ENCODE peak calls at places on chromosomes 2 and 18, in ten cellular contexts. One of them, this sample, is unnamed.

GRCh38 chr2:79832540-79833234 is 319.8 kb downstream of the CTNNA2 start:
- DNase-seq in adrenal gland: no peak
- DNase-seq in GM12878: no peak
- DNase-seq in activated naive CD4-positive, alpha-beta T cell: no peak
- DNase-seq in astrocyte of the spinal cord: no peak
- DNase-seq in mesothelial cell of epicardium: no peak
- DNase-seq in OCI-LY7: no peak
- DNase-seq in activated CD4-positive, alpha-beta T cell treated with anti-CD3 and anti-CD28 coated beads, Interleukin-2, amount 50 U/mL, for 1 hour: no peak
- DNase-seq in GDM1: no peak
- DNase-seq in tibial artery: no peak
- DNase-seq in this sample: no peak

GRCh38 chr2:70104231-70105111 is 17.2 kb downstream of the PCBP1 start:
- DNase-seq in activated naive CD4-positive, alpha-beta T cell: no peak
- DNase-seq in astrocyte of the spinal cord: peak; percentile 71
- DNase-seq in tibial artery: peak; percentile 60
- DNase-seq in adrenal gland: no peak
- DNase-seq in mesothelial cell of epicardium: peak; percentile 80
- DNase-seq in GDM1: no peak
- DNase-seq in OCI-LY7: peak; percentile 83
- DNase-seq in GM12878: no peak
- DNase-seq in activated CD4-positive, alpha-beta T cell treated with anti-CD3 and anti-CD28 coated beads, Interleukin-2, amount 50 U/mL, for 1 hour: peak; percentile 23
- DNase-seq in this sample: peak; percentile 83

GRCh38 chr2:1705557-1706076 is 38.7 kb downstream of the PXDN start:
- DNase-seq in GM12878: no peak
- DNase-seq in GDM1: no peak
- DNase-seq in tibial artery: no peak
- DNase-seq in astrocyte of the spinal cord: no peak
- DNase-seq in mesothelial cell of epicardium: no peak
- DNase-seq in activated CD4-positive, alpha-beta T cell treated with anti-CD3 and anti-CD28 coated beads, Interleukin-2, amount 50 U/mL, for 1 hour: no peak
- DNase-seq in activated naive CD4-positive, alpha-beta T cell: no peak
- DNase-seq in adrenal gland: no peak
- DNase-seq in OCI-LY7: no peak
- DNase-seq in this sample: no peak

GRCh38 chr2:110716959-110717645 is 15.3 kb upstream of the ACOXL start:
- DNase-seq in activated CD4-positive, alpha-beta T cell treated with anti-CD3 and anti-CD28 coated beads, Interleukin-2, amount 50 U/mL, for 1 hour: no peak
- DNase-seq in activated naive CD4-positive, alpha-beta T cell: no peak
- DNase-seq in GM12878: no peak
- DNase-seq in GDM1: no peak
- DNase-seq in tibial artery: no peak
- DNase-seq in OCI-LY7: no peak
- DNase-seq in adrenal gland: peak; percentile 83
- DNase-seq in mesothelial cell of epicardium: no peak
- DNase-seq in astrocyte of the spinal cord: no peak
- DNase-seq in this sample: peak; percentile 45

GRCh38 chr2:64770781-64771334 is 117.1 kb upstream of the SERTAD2 start:
- DNase-seq in GM12878: no peak
- DNase-seq in tibial artery: no peak
- DNase-seq in mesothelial cell of epicardium: no peak
- DNase-seq in GDM1: no peak
- DNase-seq in adrenal gland: peak; percentile 88
- DNase-seq in activated CD4-positive, alpha-beta T cell treated with anti-CD3 and anti-CD28 coated beads, Interleukin-2, amount 50 U/mL, for 1 hour: no peak
- DNase-seq in activated naive CD4-positive, alpha-beta T cell: no peak
- DNase-seq in OCI-LY7: no peak
- DNase-seq in astrocyte of the spinal cord: peak; percentile 90
- DNase-seq in this sample: no peak

GRCh38 chr18:76750886-76751537 is 71.3 kb upstream of the ZNF236 start:
- DNase-seq in adrenal gland: no peak
- DNase-seq in GM12878: no peak
- DNase-seq in OCI-LY7: no peak
- DNase-seq in astrocyte of the spinal cord: no peak
- DNase-seq in tibial artery: no peak
- DNase-seq in mesothelial cell of epicardium: no peak
- DNase-seq in activated naive CD4-positive, alpha-beta T cell: no peak
- DNase-seq in GDM1: no peak
- DNase-seq in activated CD4-positive, alpha-beta T cell treated with anti-CD3 and anti-CD28 coated beads, Interleukin-2, amount 50 U/mL, for 1 hour: no peak
- DNase-seq in this sample: no peak

GRCh38 chr2:195307751-195308150 is 349.3 kb upstream of the SLC39A10 start:
- DNase-seq in activated naive CD4-positive, alpha-beta T cell: no peak
- DNase-seq in OCI-LY7: no peak
- DNase-seq in GM12878: no peak
- DNase-seq in GDM1: no peak
- DNase-seq in mesothelial cell of epicardium: no peak
- DNase-seq in adrenal gland: no peak
- DNase-seq in astrocyte of the spinal cord: no peak
- DNase-seq in tibial artery: no peak
- DNase-seq in activated CD4-positive, alpha-beta T cell treated with anti-CD3 and anti-CD28 coated beads, Interleukin-2, amount 50 U/mL, for 1 hour: no peak
- DNase-seq in this sample: no peak

GRCh38 chr18:57146956-57147636 is at the start of gene BOD1L2:
- DNase-seq in adrenal gland: no peak
- DNase-seq in GDM1: no peak
- DNase-seq in activated naive CD4-positive, alpha-beta T cell: no peak
- DNase-seq in OCI-LY7: no peak
- DNase-seq in tibial artery: no peak
- DNase-seq in activated CD4-positive, alpha-beta T cell treated with anti-CD3 and anti-CD28 coated beads, Interleukin-2, amount 50 U/mL, for 1 hour: no peak
- DNase-seq in mesothelial cell of epicardium: no peak
- DNase-seq in astrocyte of the spinal cord: no peak
- DNase-seq in GM12878: no peak
- DNase-seq in this sample: no peak

GRCh38 chr18:42032447-42032846 is 77.4 kb downstream of the PIK3C3 start:
- DNase-seq in tibial artery: no peak
- DNase-seq in activated CD4-positive, alpha-beta T cell treated with anti-CD3 and anti-CD28 coated beads, Interleukin-2, amount 50 U/mL, for 1 hour: no peak
- DNase-seq in activated naive CD4-positive, alpha-beta T cell: no peak
- DNase-seq in OCI-LY7: no peak
- DNase-seq in GM12878: no peak
- DNase-seq in mesothelial cell of epicardium: no peak
- DNase-seq in adrenal gland: no peak
- DNase-seq in GDM1: no peak
- DNase-seq in astrocyte of the spinal cord: no peak
- DNase-seq in this sample: peak; percentile 5

GRCh38 chr2:209472871-209473270 is 49.0 kb downstream of the MAP2 start:
- DNase-seq in adrenal gland: no peak
- DNase-seq in OCI-LY7: no peak
- DNase-seq in mesothelial cell of epicardium: no peak
- DNase-seq in tibial artery: no peak
- DNase-seq in GDM1: no peak
- DNase-seq in astrocyte of the spinal cord: no peak
- DNase-seq in activated naive CD4-positive, alpha-beta T cell: no peak
- DNase-seq in GM12878: no peak
- DNase-seq in activated CD4-positive, alpha-beta T cell treated with anti-CD3 and anti-CD28 coated beads, Interleukin-2, amount 50 U/mL, for 1 hour: no peak
- DNase-seq in this sample: no peak

GRCh38 chr2:64797881-64798590 is 144.3 kb upstream of the SERTAD2 start:
- DNase-seq in mesothelial cell of epicardium: no peak
- DNase-seq in activated CD4-positive, alpha-beta T cell treated with anti-CD3 and anti-CD28 coated beads, Interleukin-2, amount 50 U/mL, for 1 hour: no peak
- DNase-seq in OCI-LY7: no peak
- DNase-seq in activated naive CD4-positive, alpha-beta T cell: no peak
- DNase-seq in tibial artery: no peak
- DNase-seq in GDM1: no peak
- DNase-seq in GM12878: no peak
- DNase-seq in astrocyte of the spinal cord: peak; percentile 86
- DNase-seq in adrenal gland: no peak
- DNase-seq in this sample: no peak

GRCh38 chr2:173793649-173794565 is 171.3 kb downstream of the SP3 start:
- DNase-seq in mesothelial cell of epicardium: no peak
- DNase-seq in OCI-LY7: no peak
- DNase-seq in tibial artery: no peak
- DNase-seq in GM12878: no peak
- DNase-seq in activated CD4-positive, alpha-beta T cell treated with anti-CD3 and anti-CD28 coated beads, Interleukin-2, amount 50 U/mL, for 1 hour: no peak
- DNase-seq in astrocyte of the spinal cord: no peak
- DNase-seq in activated naive CD4-positive, alpha-beta T cell: no peak
- DNase-seq in GDM1: no peak
- DNase-seq in adrenal gland: no peak
- DNase-seq in this sample: peak; percentile 54

GRCh38 chr2:21800356-21800755 is 676.6 kb downstream of the TDRD15 start:
- DNase-seq in tibial artery: no peak
- DNase-seq in activated CD4-positive, alpha-beta T cell treated with anti-CD3 and anti-CD28 coated beads, Interleukin-2, amount 50 U/mL, for 1 hour: no peak
- DNase-seq in astrocyte of the spinal cord: no peak
- DNase-seq in GM12878: no peak
- DNase-seq in OCI-LY7: no peak
- DNase-seq in activated naive CD4-positive, alpha-beta T cell: no peak
- DNase-seq in GDM1: no peak
- DNase-seq in mesothelial cell of epicardium: no peak
- DNase-seq in adrenal gland: no peak
- DNase-seq in this sample: no peak

GRCh38 chr2:121382744-121383143 is 97.7 kb upstream of the TFCP2L1 start:
- DNase-seq in activated naive CD4-positive, alpha-beta T cell: no peak
- DNase-seq in tibial artery: no peak
- DNase-seq in GDM1: no peak
- DNase-seq in GM12878: no peak
- DNase-seq in astrocyte of the spinal cord: no peak
- DNase-seq in adrenal gland: no peak
- DNase-seq in activated CD4-positive, alpha-beta T cell treated with anti-CD3 and anti-CD28 coated beads, Interleukin-2, amount 50 U/mL, for 1 hour: no peak
- DNase-seq in mesothelial cell of epicardium: no peak
- DNase-seq in OCI-LY7: peak; percentile 2
- DNase-seq in this sample: no peak

GRCh38 chr18:77110936-77111335 is 21.6 kb downstream of the MBP start:
- DNase-seq in OCI-LY7: no peak
- DNase-seq in activated naive CD4-positive, alpha-beta T cell: no peak
- DNase-seq in mesothelial cell of epicardium: no peak
- DNase-seq in GM12878: no peak
- DNase-seq in astrocyte of the spinal cord: no peak
- DNase-seq in tibial artery: peak; percentile 52
- DNase-seq in activated CD4-positive, alpha-beta T cell treated with anti-CD3 and anti-CD28 coated beads, Interleukin-2, amount 50 U/mL, for 1 hour: no peak
- DNase-seq in adrenal gland: no peak
- DNase-seq in GDM1: no peak
- DNase-seq in this sample: no peak

GRCh38 chr2:7037340-7038333 is 120.4 kb downstream of the RNF144A start:
- DNase-seq in adrenal gland: peak; percentile 69
- DNase-seq in OCI-LY7: peak; percentile 79
- DNase-seq in activated CD4-positive, alpha-beta T cell treated with anti-CD3 and anti-CD28 coated beads, Interleukin-2, amount 50 U/mL, for 1 hour: peak; percentile 58
- DNase-seq in astrocyte of the spinal cord: peak; percentile 70
- DNase-seq in activated naive CD4-positive, alpha-beta T cell: peak; percentile 23
- DNase-seq in tibial artery: peak; percentile 88
- DNase-seq in mesothelial cell of epicardium: peak; percentile 70
- DNase-seq in GDM1: peak; percentile 56
- DNase-seq in GM12878: no peak
- DNase-seq in this sample: peak; percentile 44

GRCh38 chr2:192236136-192236535 is 41.4 kb upstream of the TMEFF2 start:
- DNase-seq in astrocyte of the spinal cord: peak; percentile 78
- DNase-seq in mesothelial cell of epicardium: no peak
- DNase-seq in tibial artery: no peak
- DNase-seq in GDM1: no peak
- DNase-seq in activated CD4-positive, alpha-beta T cell treated with anti-CD3 and anti-CD28 coated beads, Interleukin-2, amount 50 U/mL, for 1 hour: no peak
- DNase-seq in OCI-LY7: no peak
- DNase-seq in activated naive CD4-positive, alpha-beta T cell: no peak
- DNase-seq in adrenal gland: no peak
- DNase-seq in GM12878: no peak
- DNase-seq in this sample: no peak

GRCh38 chr2:55771612-55772011 is 78.0 kb upstream of the PNPT1 start:
- DNase-seq in tibial artery: no peak
- DNase-seq in activated CD4-positive, alpha-beta T cell treated with anti-CD3 and anti-CD28 coated beads, Interleukin-2, amount 50 U/mL, for 1 hour: no peak
- DNase-seq in astrocyte of the spinal cord: peak; percentile 67
- DNase-seq in GDM1: no peak
- DNase-seq in adrenal gland: no peak
- DNase-seq in OCI-LY7: no peak
- DNase-seq in activated naive CD4-positive, alpha-beta T cell: no peak
- DNase-seq in GM12878: no peak
- DNase-seq in mesothelial cell of epicardium: no peak
- DNase-seq in this sample: peak; percentile 37

GRCh38 chr2:172930871-172931255 is 144.8 kb upstream of the MAP3K20 start:
- DNase-seq in adrenal gland: no peak
- DNase-seq in GDM1: no peak
- DNase-seq in OCI-LY7: no peak
- DNase-seq in activated naive CD4-positive, alpha-beta T cell: no peak
- DNase-seq in astrocyte of the spinal cord: no peak
- DNase-seq in tibial artery: no peak
- DNase-seq in GM12878: no peak
- DNase-seq in mesothelial cell of epicardium: no peak
- DNase-seq in activated CD4-positive, alpha-beta T cell treated with anti-CD3 and anti-CD28 coated beads, Interleukin-2, amount 50 U/mL, for 1 hour: no peak
- DNase-seq in this sample: no peak

GRCh38 chr2:150495993-150496627 is 8.6 kb upstream of the RND3 start:
- DNase-seq in GM12878: no peak
- DNase-seq in activated CD4-positive, alpha-beta T cell treated with anti-CD3 and anti-CD28 coated beads, Interleukin-2, amount 50 U/mL, for 1 hour: no peak
- DNase-seq in activated naive CD4-positive, alpha-beta T cell: no peak
- DNase-seq in tibial artery: no peak
- DNase-seq in astrocyte of the spinal cord: peak; percentile 95
- DNase-seq in GDM1: no peak
- DNase-seq in OCI-LY7: no peak
- DNase-seq in mesothelial cell of epicardium: no peak
- DNase-seq in adrenal gland: no peak
- DNase-seq in this sample: peak; percentile 34

GRCh38 chr2:241974851-241975592 is 105.5 kb downstream of the RTP5 start:
- DNase-seq in activated naive CD4-positive, alpha-beta T cell: no peak
- DNase-seq in activated CD4-positive, alpha-beta T cell treated with anti-CD3 and anti-CD28 coated beads, Interleukin-2, amount 50 U/mL, for 1 hour: no peak
- DNase-seq in GDM1: no peak
- DNase-seq in GM12878: no peak
- DNase-seq in OCI-LY7: no peak
- DNase-seq in tibial artery: peak; percentile 59
- DNase-seq in astrocyte of the spinal cord: no peak
- DNase-seq in mesothelial cell of epicardium: no peak
- DNase-seq in adrenal gland: no peak
- DNase-seq in this sample: no peak

GRCh38 chr2:237581751-237582746 is 8.5 kb downstream of the RAB17 start:
- DNase-seq in tibial artery: peak; percentile 87
- DNase-seq in activated CD4-positive, alpha-beta T cell treated with anti-CD3 and anti-CD28 coated beads, Interleukin-2, amount 50 U/mL, for 1 hour: peak; percentile 32
- DNase-seq in mesothelial cell of epicardium: no peak
- DNase-seq in GM12878: peak; percentile 35
- DNase-seq in astrocyte of the spinal cord: peak; percentile 67
- DNase-seq in GDM1: peak; percentile 52
- DNase-seq in OCI-LY7: peak; percentile 62
- DNase-seq in adrenal gland: peak; percentile 74
- DNase-seq in activated naive CD4-positive, alpha-beta T cell: no peak
- DNase-seq in this sample: peak; percentile 41

GRCh38 chr2:49236316-49236715 is 82.0 kb upstream of the FSHR start:
- DNase-seq in mesothelial cell of epicardium: no peak
- DNase-seq in activated naive CD4-positive, alpha-beta T cell: no peak
- DNase-seq in activated CD4-positive, alpha-beta T cell treated with anti-CD3 and anti-CD28 coated beads, Interleukin-2, amount 50 U/mL, for 1 hour: no peak
- DNase-seq in adrenal gland: no peak
- DNase-seq in GDM1: no peak
- DNase-seq in GM12878: no peak
- DNase-seq in astrocyte of the spinal cord: no peak
- DNase-seq in OCI-LY7: no peak
- DNase-seq in tibial artery: no peak
- DNase-seq in this sample: no peak

GRCh38 chr18:37395138-37395537 is 170.5 kb downstream of the CELF4 start:
- DNase-seq in GM12878: no peak
- DNase-seq in OCI-LY7: no peak
- DNase-seq in activated naive CD4-positive, alpha-beta T cell: no peak
- DNase-seq in adrenal gland: no peak
- DNase-seq in GDM1: no peak
- DNase-seq in activated CD4-positive, alpha-beta T cell treated with anti-CD3 and anti-CD28 coated beads, Interleukin-2, amount 50 U/mL, for 1 hour: no peak
- DNase-seq in mesothelial cell of epicardium: no peak
- DNase-seq in astrocyte of the spinal cord: no peak
- DNase-seq in tibial artery: no peak
- DNase-seq in this sample: no peak

GRCh38 chr18:2948038-2948437 is 64.9 kb downstream of the LPIN2 start:
- DNase-seq in OCI-LY7: no peak
- DNase-seq in GM12878: no peak
- DNase-seq in tibial artery: no peak
- DNase-seq in activated naive CD4-positive, alpha-beta T cell: no peak
- DNase-seq in activated CD4-positive, alpha-beta T cell treated with anti-CD3 and anti-CD28 coated beads, Interleukin-2, amount 50 U/mL, for 1 hour: no peak
- DNase-seq in GDM1: no peak
- DNase-seq in mesothelial cell of epicardium: no peak
- DNase-seq in adrenal gland: no peak
- DNase-seq in astrocyte of the spinal cord: peak; percentile 66
- DNase-seq in this sample: peak; percentile 35

GRCh38 chr18:23966909-23967308 is 47.6 kb upstream of the TTC39C start:
- DNase-seq in activated CD4-positive, alpha-beta T cell treated with anti-CD3 and anti-CD28 coated beads, Interleukin-2, amount 50 U/mL, for 1 hour: no peak
- DNase-seq in GDM1: no peak
- DNase-seq in adrenal gland: no peak
- DNase-seq in GM12878: no peak
- DNase-seq in activated naive CD4-positive, alpha-beta T cell: no peak
- DNase-seq in tibial artery: no peak
- DNase-seq in mesothelial cell of epicardium: no peak
- DNase-seq in OCI-LY7: no peak
- DNase-seq in astrocyte of the spinal cord: no peak
- DNase-seq in this sample: no peak

GRCh38 chr2:211085056-211085680 is 528.8 kb downstream of the CPS1 start:
- DNase-seq in tibial artery: no peak
- DNase-seq in activated naive CD4-positive, alpha-beta T cell: no peak
- DNase-seq in astrocyte of the spinal cord: peak; percentile 35
- DNase-seq in mesothelial cell of epicardium: no peak
- DNase-seq in GDM1: no peak
- DNase-seq in adrenal gland: no peak
- DNase-seq in GM12878: no peak
- DNase-seq in activated CD4-positive, alpha-beta T cell treated with anti-CD3 and anti-CD28 coated beads, Interleukin-2, amount 50 U/mL, for 1 hour: no peak
- DNase-seq in OCI-LY7: peak; percentile 40
- DNase-seq in this sample: peak; percentile 69

GRCh38 chr2:17717666-17718065 is 35.9 kb downstream of the SMC6 start:
- DNase-seq in mesothelial cell of epicardium: no peak
- DNase-seq in GDM1: no peak
- DNase-seq in activated CD4-positive, alpha-beta T cell treated with anti-CD3 and anti-CD28 coated beads, Interleukin-2, amount 50 U/mL, for 1 hour: no peak
- DNase-seq in GM12878: no peak
- DNase-seq in activated naive CD4-positive, alpha-beta T cell: no peak
- DNase-seq in astrocyte of the spinal cord: no peak
- DNase-seq in OCI-LY7: no peak
- DNase-seq in tibial artery: no peak
- DNase-seq in adrenal gland: no peak
- DNase-seq in this sample: no peak